ENCODE peak calls at places on chromosomes 11 and 22, in five cellular contexts. T is GM23248, A is Peyer's patch, C is brain microvascular endothelial cell, G is kidney. R is an unnamed sample.

GRCh38 chr11:68303083-68303482 is 9.3 kb upstream of the LRP5 start:
- DNase-seq in T (no peak), A (no peak), C (no peak), G (no peak), R (no peak)

GRCh38 chr11:103842795-103843194 is 193.6 kb upstream of the DDI1 start:
- DNase-seq in T (peak; percentile 65), A (no peak), C (peak; percentile 18), G (no peak), R (no peak)

GRCh38 chr11:117600261-117600783 is 196.7 kb downstream of the DSCAML1 start:
- DNase-seq in T (no peak), A (no peak), C (no peak), G (no peak), R (peak; percentile 81)

GRCh38 chr22:45077286-45077685 is 67.5 kb upstream of the PHF21B start:
- DNase-seq in T (no peak), A (no peak), C (no peak), G (no peak), R (no peak)

GRCh38 chr22:16824718-16825687 is at the start of gene XKR3:
- DNase-seq in T (peak; percentile 77), A (no peak), C (no peak), G (no peak), R (no peak)

GRCh38 chr11:76391039-76391438 is 9.9 kb downstream of the GVQW3 start:
- DNase-seq in T (no peak), A (no peak), C (no peak), G (no peak), R (no peak)

GRCh38 chr11:57349491-57350274 is 11.5 kb downstream of the P2RX3 start:
- DNase-seq in T (peak; percentile 55), A (peak; percentile 79), C (no peak), G (peak; percentile 82), R (peak; percentile 71)

GRCh38 chr22:17149073-17149815 is 9.8 kb downstream of the HDHD5 start:
- DNase-seq in T (no peak), A (peak; percentile 69), C (no peak), G (no peak), R (no peak)

GRCh38 chr22:20857838-20858614 is 585 bp downstream of the PI4KA start:
- DNase-seq in T (peak; percentile 77), A (peak; percentile 86), C (peak; percentile 78), G (peak; percentile 96), R (peak; percentile 73)

GRCh38 chr11:94134651-94135512 is 6.2 kb downstream of the PANX1 start:
- DNase-seq in T (peak; percentile 98), A (no peak), C (peak; percentile 96), G (peak; percentile 76), R (peak; percentile 66)

GRCh38 chr11:17573526-17573925 is 26.5 kb downstream of the OTOG start:
- DNase-seq in T (no peak), A (no peak), C (no peak), G (peak; percentile 15), R (no peak)

GRCh38 chr11:122706261-122706660 is 50.7 kb downstream of the UBASH3B start:
- DNase-seq in T (peak; percentile 76), A (no peak), C (no peak), G (no peak), R (no peak)

GRCh38 chr11:69035959-69036340 is 12.8 kb upstream of the TPCN2 start:
- DNase-seq in T (no peak), A (no peak), C (no peak), G (peak; percentile 92), R (no peak)

GRCh38 chr11:44978279-44978960 is 27.7 kb upstream of the TP53I11 start:
- DNase-seq in T (no peak), A (no peak), C (no peak), G (no peak), R (no peak)

GRCh38 chr11:62108017-62108750 is 15.6 kb upstream of the INCENP start:
- DNase-seq in T (peak; percentile 76), A (no peak), C (peak; percentile 24), G (no peak), R (no peak)
- H3K27ac ChIP-seq in T (no peak overlapping the region), A (no peak overlapping the region), C (no peak overlapping the region), G (no peak overlapping the region), R (no peak overlapping the region)

DNA sequence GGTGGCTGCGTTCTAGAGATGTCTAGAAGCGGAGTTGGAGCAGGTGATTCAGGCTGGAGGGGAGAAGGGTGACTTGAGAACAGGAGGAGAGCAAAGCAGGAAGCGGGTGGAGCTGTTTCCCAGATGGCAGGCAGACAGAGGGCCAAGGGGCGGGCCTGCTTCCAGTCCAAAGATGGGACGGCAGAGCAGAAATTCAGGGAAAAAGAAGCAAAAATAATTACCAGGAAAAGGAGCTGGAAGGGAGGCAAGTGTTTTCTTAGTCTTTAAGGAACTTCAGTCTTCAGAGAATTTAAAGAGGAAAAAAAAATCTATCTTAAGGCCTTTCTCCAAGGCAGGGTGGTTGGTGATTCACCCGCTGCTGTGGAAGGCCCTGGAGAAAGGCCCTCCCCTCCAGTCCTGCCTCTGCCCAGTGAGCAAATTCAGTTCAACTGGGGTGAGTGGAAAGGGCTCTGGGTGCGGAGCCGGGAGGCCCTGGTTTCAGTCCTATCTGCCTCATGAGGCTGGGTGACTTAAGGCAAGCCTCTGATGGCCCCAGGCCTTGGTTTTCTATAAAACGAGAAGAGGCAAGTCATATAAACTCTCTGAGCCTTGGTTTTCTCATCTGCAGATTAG is 4.5 kb upstream of the CREB3L1 start:
- DNase-seq in T (peak; percentile 89), A (peak; percentile 72), C (no peak), G (no peak), R (no peak)
- H3K27ac ChIP-seq in T (peak overlapping the region; percentile 91), A (peak overlapping the region; percentile 80), C (peak overlapping the region; percentile 32), G (no peak overlapping the region), R (no peak overlapping the region)

GRCh38 chr11:119566299-119566698 is 143.3 kb upstream of the THY1 start:
- DNase-seq in T (no peak), A (no peak), C (no peak), G (no peak), R (no peak)
- H3K27ac ChIP-seq in T (no peak overlapping the region), A (no peak overlapping the region), C (no peak overlapping the region), G (no peak overlapping the region), R (no peak overlapping the region)

GRCh38 chr22:37626144-37626543 is 13.3 kb upstream of the SH3BP1 start:
- DNase-seq in T (no peak), A (peak; percentile 55), C (no peak), G (peak; percentile 90), R (no peak)
- H3K27ac ChIP-seq in T (no peak overlapping the region), A (peak overlapping the region; percentile 63), C (no peak overlapping the region), G (no peak overlapping the region), R (peak overlapping the region; percentile 65)

GRCh38 chr11:74671520-74672196 is 59.6 kb downstream of the CHRDL2 start:
- DNase-seq in T (peak; percentile 72), A (no peak), C (peak; percentile 48), G (no peak), R (no peak)

GRCh38 chr11:74672332-74672955 is 58.8 kb downstream of the CHRDL2 start:
- DNase-seq in T (peak; percentile 60), A (no peak), C (no peak), G (no peak), R (no peak)

GRCh38 chr11:74675761-74676160 is 55.5 kb downstream of the CHRDL2 start:
- DNase-seq in T (no peak), A (no peak), C (no peak), G (no peak), R (no peak)

GRCh38 chr11:74672956-74673895 is 58.0 kb downstream of the CHRDL2 start:
- DNase-seq in T (peak; percentile 97), A (peak; percentile 50), C (peak; percentile 99), G (peak; percentile 85), R (peak; percentile 32)

GRCh38 chr11:74673956-74674355 is 57.3 kb downstream of the CHRDL2 start:
- DNase-seq in T (no peak), A (no peak), C (no peak), G (no peak), R (no peak)
- H3K27ac ChIP-seq in T (peak overlapping the region; percentile 98), A (peak overlapping the region; percentile 67), C (peak overlapping the region; percentile 99), G (no peak overlapping the region), R (peak overlapping the region; percentile 84)

GRCh38 chr22:27193215-27193614 is 535.8 kb downstream of the MIAT start:
- DNase-seq in T (no peak), A (no peak), C (no peak), G (no peak), R (no peak)

GRCh38 chr22:27195104-27195503 is 537.7 kb downstream of the MIAT start:
- DNase-seq in T (no peak), A (no peak), C (no peak), G (no peak), R (no peak)

GRCh38 chr22:27193636-27194035 is 536.2 kb downstream of the MIAT start:
- DNase-seq in T (no peak), A (no peak), C (no peak), G (no peak), R (no peak)

GRCh38 chr22:27195516-27195915 is 538.1 kb downstream of the MIAT start:
- DNase-seq in T (no peak), A (no peak), C (no peak), G (no peak), R (no peak)

GRCh38 chr22:27194096-27194748 is 536.8 kb downstream of the MIAT start:
- DNase-seq in T (no peak), A (no peak), C (no peak), G (no peak), R (no peak)
- H3K27ac ChIP-seq in T (no peak overlapping the region), A (no peak overlapping the region), C (no peak overlapping the region), G (no peak overlapping the region), R (no peak overlapping the region)

GRCh38 chr11:12017243-12017678 is 8.8 kb upstream of the DKK3 start:
- DNase-seq in T (peak; percentile 93), A (no peak), C (peak; percentile 46), G (no peak), R (no peak)
- H3K27ac ChIP-seq in T (peak overlapping the region; percentile 60), A (no peak overlapping the region), C (no peak overlapping the region), G (no peak overlapping the region), R (no peak overlapping the region)

DNA sequence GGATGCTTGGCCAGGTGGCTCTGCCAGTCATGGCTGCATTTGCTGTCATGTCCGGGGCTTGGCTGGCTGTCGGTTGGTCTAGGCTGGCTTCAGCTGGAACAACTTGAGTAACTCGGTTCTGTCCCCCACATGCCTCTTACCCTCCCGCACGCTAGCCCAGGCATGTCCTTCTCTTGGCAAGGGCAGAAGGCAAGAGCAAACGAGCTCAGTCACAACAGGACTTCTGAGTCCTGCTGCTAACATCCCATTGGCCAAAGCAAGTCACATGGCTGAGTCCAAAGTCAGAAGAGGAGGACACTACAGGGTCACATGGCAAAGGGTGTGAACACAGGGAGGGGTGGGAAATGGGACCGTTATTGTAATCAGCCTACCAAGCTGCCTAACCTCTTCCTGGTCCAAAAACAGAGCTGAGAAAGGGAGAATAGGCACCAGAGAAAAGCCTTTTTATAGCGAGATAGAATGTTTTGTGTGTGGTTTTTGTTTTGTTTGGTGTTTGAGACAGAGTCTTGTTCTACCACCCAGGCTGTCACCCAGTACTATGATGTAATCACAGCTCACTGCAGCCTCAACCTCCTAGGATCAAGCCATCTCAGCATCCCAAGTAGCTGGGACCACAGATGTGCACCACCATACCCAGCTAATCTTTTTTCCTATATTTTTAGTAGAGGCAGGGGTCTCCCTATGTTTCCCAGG is 81.9 kb downstream of the MN1 start:
- DNase-seq in T (peak; percentile 39), A (no peak), C (peak; percentile 11), G (no peak), R (peak; percentile 77)
- H3K27ac ChIP-seq in T (no peak overlapping the region), A (no peak overlapping the region), C (no peak overlapping the region), G (no peak overlapping the region), R (peak overlapping the region; percentile 35)